ENCODE peak calls at places on chromosomes 2 and 18, in six cellular contexts. One of them, this sample, is unnamed.

GRCh38 chr18:80245781-80246655 is 1.3 kb downstream of the PARD6G start:
- DNase-seq in H9: peak; percentile 71
- DNase-seq in HCT116: no peak
- DNase-seq in MM.1S: no peak
- DNase-seq in IMR-90: no peak
- DNase-seq in GM23248: no peak
- DNase-seq in this sample: no peak

GRCh38 chr2:199364153-199364552 is 93.6 kb downstream of the SATB2 start:
- DNase-seq in GM23248: no peak
- DNase-seq in IMR-90: no peak
- DNase-seq in MM.1S: no peak
- DNase-seq in H9: no peak
- DNase-seq in HCT116: no peak
- DNase-seq in this sample: no peak

GRCh38 chr2:178886006-178886405 is 78.8 kb upstream of the TTN start:
- DNase-seq in H9: no peak
- DNase-seq in HCT116: no peak
- DNase-seq in GM23248: no peak
- DNase-seq in IMR-90: no peak
- DNase-seq in MM.1S: no peak
- DNase-seq in this sample: no peak

GRCh38 chr18:3597159-3597977 is 147.4 kb downstream of the TGIF1 start:
- DNase-seq in GM23248: no peak
- DNase-seq in MM.1S: no peak
- DNase-seq in HCT116: no peak
- DNase-seq in IMR-90: peak; percentile 22
- DNase-seq in H9: no peak
- DNase-seq in this sample: no peak

GRCh38 chr2:236159778-236160170 is 8.4 kb downstream of the GBX2 start:
- DNase-seq in IMR-90: no peak
- DNase-seq in MM.1S: no peak
- DNase-seq in HCT116: no peak
- DNase-seq in GM23248: no peak
- DNase-seq in H9: no peak
- DNase-seq in this sample: no peak

GRCh38 chr2:43311276-43311675 is 84.9 kb upstream of the ZFP36L2 start:
- DNase-seq in GM23248: peak; percentile 45
- DNase-seq in H9: no peak
- DNase-seq in IMR-90: peak; percentile 81
- DNase-seq in HCT116: no peak
- DNase-seq in MM.1S: no peak
- DNase-seq in this sample: no peak

GRCh38 chr2:168749264-168749663 is 53.2 kb upstream of the NOSTRIN start:
- DNase-seq in H9: no peak
- DNase-seq in GM23248: no peak
- DNase-seq in HCT116: no peak
- DNase-seq in MM.1S: no peak
- DNase-seq in IMR-90: no peak
- DNase-seq in this sample: no peak

GRCh38 chr2:223897669-223898314 is 47.3 kb downstream of the WDFY1 start:
- DNase-seq in HCT116: no peak
- DNase-seq in MM.1S: no peak
- DNase-seq in H9: no peak
- DNase-seq in GM23248: no peak
- DNase-seq in IMR-90: no peak
- DNase-seq in this sample: no peak

DNA sequence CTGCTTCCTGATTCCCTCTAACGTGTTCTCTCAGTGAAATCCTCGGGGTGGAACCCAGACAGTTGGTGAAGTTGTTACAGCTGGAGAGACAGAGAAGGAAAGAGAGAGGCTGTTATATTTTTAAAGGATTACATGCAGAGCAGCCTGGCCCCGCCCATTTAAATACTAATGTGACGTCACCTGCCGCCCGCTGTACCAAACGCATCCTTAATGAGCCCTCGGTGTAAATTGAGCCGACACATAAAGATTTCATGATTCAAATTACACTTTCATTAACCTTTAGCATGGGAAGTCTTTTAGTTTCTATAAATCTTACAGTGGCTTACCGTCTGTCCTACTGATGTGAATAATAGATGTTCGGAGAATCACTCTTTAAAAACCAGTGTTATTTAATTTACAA is 164.0 kb upstream of the SIX3 start:
- DNase-seq in MM.1S: no peak
- DNase-seq in IMR-90: no peak
- DNase-seq in GM23248: peak; percentile 10
- DNase-seq in H9: no peak
- DNase-seq in HCT116: no peak
- DNase-seq in this sample: no peak
- H3K9ac ChIP-seq in MM.1S: no peak overlapping the region
- H3K9ac ChIP-seq in IMR-90: no peak overlapping the region
- H3K9ac ChIP-seq in GM23248: no peak overlapping the region
- H3K9ac ChIP-seq in H9: no peak overlapping the region
- H3K9ac ChIP-seq in HCT116: no peak overlapping the region
- H3K9ac ChIP-seq in this sample: no peak overlapping the region

GRCh38 chr2:135063210-135063609 is 11.1 kb downstream of the RAB3GAP1 start:
- DNase-seq in H9: no peak
- DNase-seq in IMR-90: no peak
- DNase-seq in MM.1S: no peak
- DNase-seq in HCT116: no peak
- DNase-seq in GM23248: no peak
- DNase-seq in this sample: no peak

GRCh38 chr2:135064149-135064548 is 12.1 kb downstream of the RAB3GAP1 start:
- DNase-seq in HCT116: no peak
- DNase-seq in MM.1S: no peak
- DNase-seq in IMR-90: no peak
- DNase-seq in GM23248: no peak
- DNase-seq in H9: no peak
- DNase-seq in this sample: no peak

GRCh38 chr2:135072125-135072997 is 20.3 kb downstream of the RAB3GAP1 start:
- DNase-seq in IMR-90: no peak
- DNase-seq in HCT116: peak; percentile 31
- DNase-seq in H9: no peak
- DNase-seq in MM.1S: no peak
- DNase-seq in GM23248: no peak
- DNase-seq in this sample: no peak

GRCh38 chr2:135066710-135067109 is 14.6 kb downstream of the RAB3GAP1 start:
- DNase-seq in H9: no peak
- DNase-seq in GM23248: peak; percentile 68
- DNase-seq in HCT116: no peak
- DNase-seq in MM.1S: no peak
- DNase-seq in IMR-90: peak; percentile 41
- DNase-seq in this sample: no peak
- H3K9ac ChIP-seq in H9: no peak overlapping the region
- H3K9ac ChIP-seq in GM23248: peak overlapping the region; percentile 35
- H3K9ac ChIP-seq in HCT116: no peak overlapping the region
- H3K9ac ChIP-seq in MM.1S: no peak overlapping the region
- H3K9ac ChIP-seq in IMR-90: no peak overlapping the region
- H3K9ac ChIP-seq in this sample: no peak overlapping the region

GRCh38 chr2:142827170-142827569 is 50.3 kb upstream of the KYNU start:
- DNase-seq in IMR-90: no peak
- DNase-seq in H9: no peak
- DNase-seq in MM.1S: no peak
- DNase-seq in HCT116: no peak
- DNase-seq in GM23248: no peak
- DNase-seq in this sample: no peak
- H3K9ac ChIP-seq in IMR-90: no peak overlapping the region
- H3K9ac ChIP-seq in H9: no peak overlapping the region
- H3K9ac ChIP-seq in MM.1S: no peak overlapping the region
- H3K9ac ChIP-seq in HCT116: no peak overlapping the region
- H3K9ac ChIP-seq in GM23248: no peak overlapping the region
- H3K9ac ChIP-seq in this sample: no peak overlapping the region

GRCh38 chr2:190318931-190319556 is 582 bp downstream of the HIBCH start:
- DNase-seq in IMR-90: peak; percentile 12
- DNase-seq in MM.1S: peak; percentile 41
- DNase-seq in GM23248: peak; percentile 52
- DNase-seq in HCT116: no peak
- DNase-seq in H9: no peak
- DNase-seq in this sample: no peak
- H3K9ac ChIP-seq in IMR-90: peak overlapping the region; percentile 49
- H3K9ac ChIP-seq in MM.1S: peak overlapping the region; percentile 57
- H3K9ac ChIP-seq in GM23248: peak overlapping the region; percentile 83
- H3K9ac ChIP-seq in HCT116: peak overlapping the region; percentile 71
- H3K9ac ChIP-seq in H9: peak overlapping the region; percentile 35
- H3K9ac ChIP-seq in this sample: peak overlapping the region; percentile 76

DNA sequence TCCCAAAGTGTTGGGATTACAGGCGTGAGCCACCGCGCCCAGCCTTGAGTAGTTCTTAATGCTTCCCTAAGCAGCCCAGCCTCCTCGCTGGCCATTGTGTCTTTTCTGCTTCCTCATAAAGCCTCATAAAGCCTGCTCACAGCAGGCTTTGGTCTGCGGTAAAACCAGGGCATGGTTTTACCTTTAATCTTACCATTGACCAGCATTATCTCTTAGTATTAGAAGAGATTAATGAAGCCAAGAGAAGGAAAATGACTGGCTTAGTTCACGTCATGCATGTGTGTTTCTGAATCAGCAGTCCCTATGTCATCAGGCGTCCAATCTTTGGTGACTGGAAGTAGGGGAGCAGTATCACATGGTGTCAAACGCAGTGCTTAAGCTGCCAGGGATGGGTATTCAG is 14.9 kb upstream of the CDCA7 start:
- DNase-seq in MM.1S: no peak
- DNase-seq in HCT116: no peak
- DNase-seq in IMR-90: no peak
- DNase-seq in H9: no peak
- DNase-seq in GM23248: no peak
- DNase-seq in this sample: no peak
- H3K9ac ChIP-seq in MM.1S: no peak overlapping the region
- H3K9ac ChIP-seq in HCT116: no peak overlapping the region
- H3K9ac ChIP-seq in IMR-90: no peak overlapping the region
- H3K9ac ChIP-seq in H9: no peak overlapping the region
- H3K9ac ChIP-seq in GM23248: no peak overlapping the region
- H3K9ac ChIP-seq in this sample: no peak overlapping the region

GRCh38 chr2:176121377-176122111 is 975 bp upstream of the HOXD9 start:
- DNase-seq in HCT116: no peak
- DNase-seq in GM23248: no peak
- DNase-seq in IMR-90: no peak
- DNase-seq in MM.1S: no peak
- DNase-seq in H9: peak; percentile 55
- DNase-seq in this sample: no peak

GRCh38 chr2:176123847-176124273 is 1.3 kb downstream of the HOXD9 start:
- DNase-seq in H9: peak; percentile 23
- DNase-seq in IMR-90: no peak
- DNase-seq in GM23248: no peak
- DNase-seq in HCT116: no peak
- DNase-seq in MM.1S: no peak
- DNase-seq in this sample: no peak

GRCh38 chr2:176122266-176122632 is 270 bp upstream of the HOXD9 start:
- DNase-seq in HCT116: no peak
- DNase-seq in GM23248: no peak
- DNase-seq in H9: no peak
- DNase-seq in IMR-90: no peak
- DNase-seq in MM.1S: no peak
- DNase-seq in this sample: no peak

GRCh38 chr2:176123483-176123843 is 944 bp downstream of the HOXD9 start:
- DNase-seq in MM.1S: no peak
- DNase-seq in GM23248: no peak
- DNase-seq in HCT116: no peak
- DNase-seq in H9: no peak
- DNase-seq in IMR-90: no peak
- DNase-seq in this sample: no peak

DNA sequence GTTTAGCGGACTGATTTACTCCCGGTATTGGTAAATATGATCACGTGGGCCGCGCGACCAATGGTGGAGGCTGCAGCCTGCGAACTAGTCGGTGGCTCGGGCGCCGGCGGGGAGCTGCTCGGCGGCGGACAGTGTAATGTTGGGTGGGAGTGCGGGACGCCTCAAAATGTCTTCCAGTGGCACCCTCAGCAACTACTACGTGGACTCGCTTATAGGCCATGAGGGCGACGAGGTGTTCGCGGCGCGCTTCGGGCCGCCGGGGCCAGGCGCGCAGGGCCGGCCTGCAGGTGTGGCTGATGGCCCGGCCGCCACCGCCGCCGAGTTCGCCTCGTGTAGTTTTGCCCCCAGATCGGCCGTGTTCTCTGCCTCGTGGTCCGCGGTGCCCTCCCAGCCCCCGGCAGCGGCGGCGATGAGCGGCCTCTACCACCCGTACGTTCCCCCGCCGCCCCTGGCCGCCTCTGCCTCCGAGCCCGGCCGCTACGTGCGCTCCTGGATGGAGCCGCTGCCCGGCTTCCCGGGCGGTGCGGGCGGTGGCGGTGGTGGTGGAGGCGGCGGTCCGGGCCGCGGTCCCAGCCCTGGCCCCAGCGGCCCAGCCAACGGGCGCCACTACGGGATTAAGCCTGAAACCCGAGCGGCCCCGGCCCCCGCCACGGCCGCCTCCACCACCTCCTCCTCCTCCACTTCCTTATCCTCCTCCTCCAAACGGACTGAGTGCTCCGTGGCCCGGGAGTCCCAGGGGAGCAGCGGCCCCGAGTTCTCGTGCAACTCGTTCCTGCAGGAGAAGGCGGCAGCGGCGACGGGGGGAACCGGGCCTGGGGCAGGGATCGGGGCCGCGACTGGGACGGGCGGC is at the start of gene HOXD9:
- DNase-seq in GM23248: peak; percentile 91
- DNase-seq in HCT116: no peak
- DNase-seq in MM.1S: no peak
- DNase-seq in IMR-90: no peak
- DNase-seq in H9: peak; percentile 67
- DNase-seq in this sample: no peak
- H3K9ac ChIP-seq in GM23248: peak within 1 kb of the TSS; percentile 73
- H3K9ac ChIP-seq in HCT116: no peak within 1 kb of the TSS
- H3K9ac ChIP-seq in MM.1S: no peak within 1 kb of the TSS
- H3K9ac ChIP-seq in IMR-90: no peak within 1 kb of the TSS
- H3K9ac ChIP-seq in H9: no peak within 1 kb of the TSS
- H3K9ac ChIP-seq in this sample: peak within 1 kb of the TSS; percentile 84

GRCh38 chr18:24609249-24609648 is 148.8 kb downstream of the HRH4 start:
- DNase-seq in GM23248: peak; percentile 25
- DNase-seq in IMR-90: peak; percentile 24
- DNase-seq in H9: no peak
- DNase-seq in MM.1S: no peak
- DNase-seq in HCT116: no peak
- DNase-seq in this sample: no peak
- H3K9ac ChIP-seq in GM23248: no peak overlapping the region
- H3K9ac ChIP-seq in IMR-90: no peak overlapping the region
- H3K9ac ChIP-seq in H9: no peak overlapping the region
- H3K9ac ChIP-seq in MM.1S: no peak overlapping the region
- H3K9ac ChIP-seq in HCT116: no peak overlapping the region
- H3K9ac ChIP-seq in this sample: no peak overlapping the region